ENCODE peak calls at places on chromosome 5, in ten cellular contexts. A is tibial nerve, V is prostate gland, T is heart left ventricle, Y is A549, N is sigmoid colon, E is right lobe of liver, D is HCT116, L is K562, X is ovary. F is an unnamed sample.

GRCh38 chr5:3234566-3234965 is 361.1 kb upstream of the IRX1 start:
- DNase-seq in L (no peak), V (no peak), A (no peak), N (no peak), Y (no peak), T (no peak), D (no peak), X (no peak), E (no peak), F (no peak)

GRCh38 chr5:62312036-62312435 is 6.0 kb downstream of the KIF2A start:
- DNase-seq in E (no peak), L (no peak), V (no peak), T (no peak), N (no peak), D (no peak), X (no peak), Y (no peak), A (no peak), F (no peak)

GRCh38 chr5:111932628-111933027 is 175.6 kb upstream of the NREP start:
- DNase-seq in N (no peak), A (no peak), E (no peak), D (no peak), Y (no peak), X (no peak), L (no peak), T (peak; percentile 25), V (no peak), F (no peak)

GRCh38 chr5:168409601-168410458 is 76.4 kb upstream of the RARS1 start:
- DNase-seq in V (no peak), D (peak; percentile 81), A (no peak), E (no peak), N (peak; percentile 62), Y (no peak), L (no peak), T (peak; percentile 19), X (no peak), F (no peak)

GRCh38 chr5:142317673-142318261 is 7.1 kb downstream of the SPRY4 start:
- DNase-seq in Y (no peak), A (no peak), D (no peak), T (no peak), N (no peak), V (no peak), L (no peak), E (no peak), X (no peak), F (no peak)

GRCh38 chr5:127833999-127834953 is 131.1 kb downstream of the CCDC192 start:
- DNase-seq in E (no peak), N (no peak), V (no peak), L (no peak), T (no peak), Y (peak; percentile 40), D (no peak), X (no peak), A (no peak), F (no peak)

GRCh38 chr5:22070151-22070550 is 783.0 kb downstream of the CDH12 start:
- DNase-seq in N (no peak), Y (no peak), A (no peak), T (no peak), V (no peak), D (no peak), E (no peak), X (no peak), L (no peak), F (no peak)

GRCh38 chr5:169190860-169191259 is 110.1 kb downstream of the SLIT3 start:
- DNase-seq in N (no peak), D (no peak), L (no peak), V (no peak), T (no peak), Y (no peak), X (no peak), A (no peak), E (no peak), F (no peak)

GRCh38 chr5:75843319-75843718 is 126.1 kb upstream of the POC5 start:
- DNase-seq in A (no peak), E (no peak), D (no peak), T (no peak), N (no peak), V (no peak), Y (no peak), X (no peak), L (no peak), F (no peak)

GRCh38 chr5:141392429-141393198 is at the start of gene PCDHGA8:
- DNase-seq in T (no peak), D (peak; percentile 21), V (no peak), L (no peak), N (no peak), A (no peak), E (no peak), X (no peak), Y (peak; percentile 27), F (no peak)

GRCh38 chr5:21391506-21391905 is 1403.5 kb upstream of the CDH18 start:
- DNase-seq in N (no peak), D (no peak), Y (no peak), V (no peak), A (no peak), T (no peak), L (no peak), E (no peak), X (no peak), F (no peak)

GRCh38 chr5:96279796-96280542 is 153.1 kb downstream of the PCSK1 start:
- DNase-seq in L (no peak), E (no peak), X (no peak), D (no peak), T (no peak), Y (peak; percentile 10), V (no peak), N (no peak), A (no peak), F (no peak)

GRCh38 chr5:113202904-113203716 is 226.5 kb downstream of the DCP2 start:
- DNase-seq in Y (peak; percentile 16), D (peak; percentile 66), L (peak; percentile 63), T (peak; percentile 75), V (peak; percentile 79), A (peak; percentile 20), X (peak; percentile 51), N (peak; percentile 66), E (peak; percentile 98), F (peak; percentile 48)

DNA sequence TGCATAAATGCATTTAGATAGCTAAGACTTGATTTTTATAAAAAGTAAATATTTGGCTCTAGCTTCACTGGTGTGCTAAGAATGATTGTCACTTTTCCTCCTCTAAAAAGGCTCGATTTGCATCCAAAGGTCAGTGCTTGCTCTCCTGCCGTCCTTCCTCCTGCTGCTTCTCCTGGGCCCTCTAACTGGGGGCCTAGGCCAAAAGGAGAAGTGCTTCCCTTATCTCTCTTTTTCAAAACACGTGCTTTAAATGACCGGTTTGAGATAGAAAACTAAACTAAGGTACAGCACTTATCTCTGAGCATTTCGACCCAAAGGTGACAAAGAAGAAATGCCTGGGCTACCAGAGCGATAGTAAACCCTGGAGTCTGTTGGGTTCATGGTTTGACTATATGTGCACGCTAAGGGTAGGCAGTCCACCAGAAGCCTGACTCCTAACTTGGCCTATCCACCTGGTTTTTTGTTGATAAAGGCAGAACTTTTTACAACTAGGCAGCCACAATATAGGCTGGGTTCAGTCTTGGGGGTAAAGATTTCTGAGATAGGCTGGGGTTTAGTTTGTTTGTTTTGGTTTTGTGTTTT is 3.9 kb downstream of the NR2F1-AS1 start:
- DNase-seq in D (no peak), Y (no peak), L (no peak), E (no peak), A (no peak), T (no peak), X (no peak), V (no peak), N (no peak), F (no peak)
- H3K4me1 ChIP-seq in D (peaks cover 17% of the 10 kb centered on the region), Y (peaks cover 4% of the 10 kb centered on the region), L (no peaks in the 10 kb centered on the region), E (no peaks in the 10 kb centered on the region), A (peaks cover 59% of the 10 kb centered on the region), T (peaks cover 22% of the 10 kb centered on the region), X (peaks cover 6% of the 10 kb centered on the region), V (peaks cover 3% of the 10 kb centered on the region), N (peaks cover 35% of the 10 kb centered on the region), F (peaks cover 12% of the 10 kb centered on the region)

GRCh38 chr5:149804478-149805450 is 74.7 kb downstream of the PPARGC1B start:
- DNase-seq in T (no peak), Y (no peak), L (no peak), X (no peak), D (no peak), N (no peak), V (no peak), E (no peak), A (no peak), F (no peak)
- TF ChIP-seq POLR2A in T (no peak), Y (no peak), L (no peak), X (no peak), D (no peak), N (no peak), V (no peak), E (no peak), A (no peak), F (no peak)

GRCh38 chr5:150625831-150626746 is 14.4 kb upstream of the SYNPO start:
- DNase-seq in N (no peak), V (no peak), T (no peak), D (no peak), A (no peak), E (no peak), X (no peak), Y (no peak), L (no peak), F (no peak)
- H3K4me1 ChIP-seq in N (peaks cover 61% of the 10 kb centered on the region), V (no peaks in the 10 kb centered on the region), T (peaks cover 77% of the 10 kb centered on the region), D (peaks cover 52% of the 10 kb centered on the region), A (peaks cover 86% of the 10 kb centered on the region), E (no peaks in the 10 kb centered on the region), X (peaks cover 25% of the 10 kb centered on the region), Y (peaks cover 63% of the 10 kb centered on the region), L (no peaks in the 10 kb centered on the region), F (peaks cover 65% of the 10 kb centered on the region)

GRCh38 chr5:33738097-33738496 is 153.7 kb downstream of the ADAMTS12 start:
- DNase-seq in X (no peak), N (no peak), T (no peak), Y (no peak), D (no peak), A (no peak), V (no peak), E (no peak), L (no peak), F (no peak)

GRCh38 chr5:33737697-33738096 is 154.1 kb downstream of the ADAMTS12 start:
- DNase-seq in D (no peak), A (no peak), L (no peak), X (no peak), V (no peak), N (no peak), T (no peak), E (no peak), Y (no peak), F (no peak)

GRCh38 chr5:33737284-33737683 is 154.5 kb downstream of the ADAMTS12 start:
- DNase-seq in A (no peak), V (no peak), Y (no peak), T (no peak), N (no peak), D (no peak), E (no peak), L (no peak), X (no peak), F (no peak)

GRCh38 chr5:33734541-33734940 is 157.2 kb downstream of the ADAMTS12 start:
- DNase-seq in V (no peak), E (no peak), N (no peak), Y (no peak), D (no peak), T (no peak), L (no peak), X (no peak), A (no peak), F (no peak)

DNA sequence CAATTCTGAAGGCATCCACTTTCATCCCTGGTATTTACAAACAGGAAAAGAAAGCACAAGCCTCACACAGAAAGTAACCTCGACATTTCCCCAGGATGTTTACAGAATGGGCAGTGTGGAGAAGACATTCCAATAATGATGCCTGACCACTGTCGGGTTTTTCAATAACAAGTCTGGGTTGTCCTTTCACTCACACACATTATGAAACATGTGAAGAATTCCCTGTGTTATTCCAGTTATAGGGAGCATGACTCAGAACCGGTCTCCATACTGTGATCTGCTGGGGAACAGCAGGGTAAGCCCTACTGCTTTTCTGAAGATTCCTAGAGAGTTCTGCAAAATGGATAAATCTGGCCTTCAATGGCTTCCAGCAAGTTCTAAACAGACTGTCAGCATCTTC is 155.3 kb downstream of the ADAMTS12 start:
- DNase-seq in Y (peak; percentile 4), L (no peak), V (no peak), X (no peak), N (no peak), T (no peak), A (no peak), E (no peak), D (no peak), F (no peak)
- TF ChIP-seq POLR2A in Y (no peak), L (no peak), V (no peak), X (no peak), N (no peak), T (no peak), A (no peak), E (no peak), D (no peak), F (no peak)